ENCODE peak calls at places on chromosome 17, in four cellular contexts. T, D, K and I are unnamed samples.

GRCh38 chr17:10879110-10879509 is 41.2 kb upstream of the PIRT start:
- DNase-seq in T (peak; percentile 4), D (no peak), K (peak; percentile 28), I (no peak)

GRCh38 chr17:21214777-21215541 is 998 bp upstream of the TMEM11 start:
- DNase-seq in T (no peak), D (no peak), K (peak; percentile 28), I (no peak)

GRCh38 chr17:83029571-83029970 is 49.8 kb upstream of the METRNL start:
- DNase-seq in T (no peak), D (no peak), K (no peak), I (no peak)

GRCh38 chr17:47705536-47706481 is 11.8 kb downstream of the TBKBP1 start:
- DNase-seq in T (no peak), D (no peak), K (no peak), I (no peak)

GRCh38 chr17:21467739-21468490 is 91.8 kb downstream of the KCNJ12 start:
- DNase-seq in T (no peak), D (no peak), K (no peak), I (no peak)

GRCh38 chr17:61770043-61770442 is 93.3 kb downstream of the BRIP1 start:
- DNase-seq in T (no peak), D (no peak), K (no peak), I (no peak)

GRCh38 chr17:18185391-18185790 is 1.8 kb downstream of the ALKBH5 start:
- DNase-seq in T (no peak), D (no peak), K (no peak), I (no peak)

GRCh38 chr17:81552244-81553017 is at the start of gene FAAP100:
- DNase-seq in T (peak; percentile 75), D (peak; percentile 30), K (peak; percentile 74), I (peak; percentile 97)

GRCh38 chr17:47735536-47736011 is 2.5 kb downstream of the TBX21 start:
- DNase-seq in T (no peak), D (peak; percentile 59), K (no peak), I (peak; percentile 69)

GRCh38 chr17:28774206-28774605 is 30.4 kb downstream of the TRAF4 start:
- DNase-seq in T (no peak), D (no peak), K (no peak), I (no peak)

GRCh38 chr17:12050646-12051225 is 30.1 kb downstream of the MAP2K4 start:
- DNase-seq in T (no peak), D (no peak), K (no peak), I (no peak)

GRCh38 chr17:21452377-21453143 is 76.4 kb downstream of the KCNJ12 start:
- DNase-seq in T (peak; percentile 25), D (no peak), K (peak; percentile 84), I (no peak)

GRCh38 chr17:40516581-40517285 is 15.3 kb upstream of the TNS4 start:
- DNase-seq in T (peak; percentile 66), D (peak; percentile 60), K (peak; percentile 65), I (peak; percentile 70)

GRCh38 chr17:49616086-49616485 is 40.4 kb downstream of the NXPH3 start:
- DNase-seq in T (peak; percentile 32), D (no peak), K (no peak), I (no peak)

GRCh38 chr17:80474933-80475915 is 1.2 kb downstream of the NPTX1 start:
- DNase-seq in T (no peak), D (no peak), K (no peak), I (no peak)

GRCh38 chr17:42706732-42707131 is 24.4 kb downstream of the CNTNAP1 start:
- DNase-seq in T (no peak), D (peak; percentile 65), K (peak; percentile 61), I (no peak)

GRCh38 chr17:50697076-50697475 is 10.6 kb downstream of the ANKRD40 start:
- DNase-seq in T (no peak), D (no peak), K (no peak), I (no peak)

GRCh38 chr17:72030067-72030899 is 90.5 kb upstream of the SOX9 start:
- DNase-seq in T (no peak), D (peak; percentile 71), K (no peak), I (peak; percentile 21)

GRCh38 chr17:9768381-9768934 is 22.9 kb downstream of the DHRS7C start:
- DNase-seq in T (peak; percentile 21), D (no peak), K (no peak), I (peak; percentile 30)

GRCh38 chr17:28737770-28738679 is 5.8 kb upstream of the TRAF4 start:
- DNase-seq in T (no peak), D (peak; percentile 89), K (no peak), I (peak; percentile 82)

GRCh38 chr17:68457168-68457538 is at the start of gene WIPI1:
- DNase-seq in T (no peak), D (no peak), K (peak; percentile 44), I (no peak)

GRCh38 chr17:2776589-2777241 is 19.5 kb upstream of the RAP1GAP2 start:
- DNase-seq in T (peak; percentile 27), D (no peak), K (no peak), I (no peak)

GRCh38 chr17:49985310-49985990 is 9.6 kb downstream of the DLX3 start:
- DNase-seq in T (no peak), D (no peak), K (no peak), I (no peak)

GRCh38 chr17:58231644-58232043 is 6.7 kb upstream of the LPO start:
- DNase-seq in T (no peak), D (no peak), K (no peak), I (no peak)
- TF ChIP-seq POLR2AphosphoS5 in T (no peak), D (no peak), K (no peak), I (no peak)

GRCh38 chr17:74280093-74280513 is 6.1 kb downstream of the DNAI2 start:
- DNase-seq in T (no peak), D (no peak), K (no peak), I (peak; percentile 73)
- TF ChIP-seq SPI1 in T (no peak), D (peak; percentile 47), K (no peak), I (peak; percentile 22)

GRCh38 chr17:44317545-44317944 is 7.1 kb downstream of the SLC25A39 start:
- DNase-seq in T (no peak), D (no peak), K (no peak), I (no peak)
- TF ChIP-seq POLR2AphosphoS5 in T (no peak), D (no peak), K (no peak), I (no peak)

GRCh38 chr17:79114455-79115301 is 40.1 kb downstream of the ENGASE start:
- DNase-seq in T (no peak), D (no peak), K (no peak), I (no peak)
- TF ChIP-seq SPI1 in T (no peak), D (no peak), K (no peak), I (no peak)

DNA sequence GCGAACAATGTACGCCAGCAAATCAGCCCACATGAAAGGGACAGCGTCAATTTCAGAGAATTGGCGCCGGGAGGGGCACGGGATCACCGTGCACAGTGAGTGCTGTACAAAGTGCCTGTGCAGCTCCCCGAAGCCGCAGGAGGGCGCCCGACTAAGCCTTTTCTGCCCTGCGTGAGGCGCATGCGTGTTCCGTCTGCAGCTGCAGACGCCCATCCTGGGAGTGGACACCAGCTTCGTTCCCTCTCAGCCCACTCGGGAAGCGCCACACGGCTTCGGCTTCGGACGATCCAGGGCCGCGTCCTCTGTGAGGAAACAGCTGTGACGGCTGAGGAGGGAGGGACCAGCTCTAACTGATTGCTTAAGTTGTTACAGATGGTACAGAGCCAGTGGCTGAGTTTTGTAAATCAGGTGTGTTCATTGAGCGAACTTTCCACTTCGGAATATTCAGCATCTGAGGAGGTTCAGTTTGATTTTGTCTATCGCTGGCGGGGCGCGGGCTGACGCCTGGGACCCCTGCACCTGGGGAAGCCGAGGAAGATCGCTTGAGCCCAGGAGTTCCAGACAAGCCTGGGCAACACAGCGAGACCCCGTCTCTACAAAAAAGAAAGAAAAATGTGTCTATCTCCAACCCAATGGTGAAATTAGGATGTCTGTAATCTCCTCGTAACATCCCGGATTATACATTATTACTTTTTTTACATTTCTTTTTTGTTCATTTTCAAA is 15.4 kb upstream of the ZNF287 start:
- DNase-seq in T (peak; percentile 68), D (peak; percentile 17), K (peak; percentile 47), I (peak; percentile 66)
- TF ChIP-seq POLR2AphosphoS5 in T (no peak), D (no peak), K (no peak), I (no peak)